ENCODE peak calls at places on chromosomes 12 and 14, in nine cellular contexts. S is cardiac fibroblast, V is tibial artery, B is GM23338, W is HCT116, J is tibial nerve, X is cardiac muscle cell, U is uterus, H is HL-60. I is an unnamed sample.

GRCh38 chr12:104136577-104136976 is 1.4 kb downstream of the NFYB start:
- DNase-seq in W (no peak), V (no peak), U (no peak), B (no peak), J (no peak), S (peak), H (no peak), X (no peak), I (no peak)

GRCh38 chr12:131862994-131863710 is 31.3 kb upstream of the ULK1 start:
- DNase-seq in X (no peak), J (no peak), V (no peak), H (peak), W (no peak), B (no peak), S (peak), U (no peak), I (peak)

GRCh38 chr12:7156259-7157197 is 26.4 kb downstream of the CLSTN3 start:
- DNase-seq in X (no peak), S (no peak), J (no peak), B (no peak), U (no peak), V (no peak), H (no peak), W (no peak), I (no peak)

GRCh38 chr12:11228268-11228879 is 41.1 kb downstream of the PRB3 start:
- DNase-seq in X (peak), S (peak), B (peak), H (peak), J (no peak), W (peak), U (no peak), V (no peak), I (peak)

GRCh38 chr14:49972840-49973239 is 80.0 kb downstream of the ARF6 start:
- DNase-seq in X (no peak), B (no peak), H (no peak), W (peak), U (peak), S (peak), J (no peak), V (peak), I (peak)

GRCh38 chr12:125983094-125983783 is 918.0 kb downstream of the AACS start:
- DNase-seq in J (peak), W (no peak), V (no peak), H (no peak), U (peak), S (no peak), B (peak), X (peak), I (peak)

GRCh38 chr14:106691601-106692291 is 1165.4 kb downstream of the TMEM121 start:
- DNase-seq in V (no peak), J (no peak), H (peak), S (no peak), B (peak), X (no peak), W (no peak), U (no peak), I (no peak)

GRCh38 chr12:89439946-89440345 is 84.7 kb downstream of the GALNT4 start:
- DNase-seq in J (no peak), U (no peak), V (no peak), S (peak), X (no peak), W (no peak), B (no peak), H (no peak), I (peak)

GRCh38 chr12:45192041-45192695 is 23.7 kb upstream of the ANO6 start:
- DNase-seq in X (no peak), H (no peak), U (no peak), W (peak), V (no peak), J (no peak), S (peak), B (no peak), I (peak)

GRCh38 chr14:55051165-55051425 is 352 bp upstream of the MAPK1IP1L start:
- DNase-seq in H (no peak), X (no peak), B (no peak), J (no peak), V (no peak), W (no peak), U (no peak), S (no peak), I (no peak)

GRCh38 chr12:6370994-6371754 is 4.2 kb downstream of the SCNN1A start:
- DNase-seq in U (peak), V (no peak), X (no peak), B (peak), W (peak), H (no peak), S (peak), J (no peak), I (peak)

GRCh38 chr12:30843211-30843610 is 83.3 kb upstream of the TSPAN11 start:
- DNase-seq in S (no peak), B (no peak), V (no peak), J (no peak), U (no peak), W (no peak), X (no peak), H (no peak), I (no peak)

GRCh38 chr14:34770901-34771300 is 56.5 kb upstream of the CFL2 start:
- DNase-seq in H (no peak), J (no peak), S (no peak), X (no peak), W (no peak), B (no peak), U (no peak), V (no peak), I (no peak)

GRCh38 chr12:98820005-98820404 is 174.9 kb downstream of the APAF1 start:
- DNase-seq in U (no peak), X (no peak), J (no peak), V (no peak), S (no peak), B (peak), W (no peak), H (no peak), I (no peak)

GRCh38 chr12:16513231-16513630 is 92.7 kb downstream of the LMO3 start:
- DNase-seq in X (no peak), B (no peak), W (no peak), H (no peak), S (no peak), J (no peak), V (no peak), U (no peak), I (no peak)

GRCh38 chr12:7045913-7046312 is 14.6 kb upstream of the C1S start:
- DNase-seq in W (no peak), X (no peak), V (no peak), S (no peak), H (no peak), B (no peak), J (no peak), U (no peak), I (no peak)

GRCh38 chr12:64006211-64006610 is 161.7 kb downstream of the SRGAP1 start:
- DNase-seq in B (no peak), W (no peak), X (peak), S (peak), J (no peak), U (no peak), H (no peak), V (no peak), I (peak)

GRCh38 chr12:82527165-82527780 is 159.4 kb upstream of the TMTC2 start:
- DNase-seq in V (no peak), B (peak), S (peak), X (peak), U (no peak), H (peak), W (peak), J (no peak), I (peak)

GRCh38 chr12:76037130-76038105 is 5.8 kb upstream of the PHLDA1 start:
- DNase-seq in W (no peak), J (no peak), U (peak), V (no peak), H (no peak), S (peak), X (peak), B (peak), I (peak)

GRCh38 chr12:107169200-107169599 is 75.9 kb upstream of the CRY1 start:
- DNase-seq in V (no peak), X (no peak), J (no peak), S (no peak), B (no peak), H (no peak), U (no peak), W (no peak), I (peak)

GRCh38 chr12:91098942-91099341 is 12.4 kb downstream of the LUM start:
- DNase-seq in S (peak), H (no peak), X (no peak), U (peak), B (no peak), J (no peak), W (peak), V (peak), I (peak)

GRCh38 chr12:106583578-106584103 is 837 bp downstream of the RFX4 start:
- DNase-seq in B (peak), U (no peak), J (no peak), H (no peak), W (no peak), S (peak), X (peak), V (no peak), I (peak)

GRCh38 chr14:103165323-103165722 is 42.1 kb downstream of the TNFAIP2 start:
- DNase-seq in U (no peak), H (no peak), J (no peak), B (no peak), X (no peak), W (no peak), S (no peak), V (no peak), I (no peak)

GRCh38 chr14:59695198-59695597 is 118.6 kb upstream of the CCDC175 start:
- DNase-seq in S (no peak), J (no peak), V (peak), U (no peak), W (no peak), B (no peak), X (no peak), H (no peak), I (peak)

GRCh38 chr14:56172571-56172971 is 54.4 kb downstream of the PELI2 start:
- DNase-seq in J (no peak), W (no peak), X (no peak), H (no peak), U (no peak), S (peak), V (no peak), B (no peak), I (peak)

GRCh38 chr14:44963775-44964380 is 1.9 kb downstream of the TOGARAM1 start:
- DNase-seq in J (no peak), W (no peak), H (no peak), S (no peak), X (no peak), U (no peak), B (peak), V (no peak), I (peak)

GRCh38 chr12:115375188-115375991 is 691.4 kb upstream of the TBX3 start:
- DNase-seq in W (no peak), V (no peak), S (peak), J (no peak), H (no peak), B (no peak), X (no peak), U (no peak), I (peak)

GRCh38 chr12:49546481-49546880 is 7.7 kb downstream of the KCNH3 start:
- DNase-seq in S (no peak), V (no peak), W (no peak), J (no peak), B (no peak), H (no peak), U (no peak), X (no peak), I (no peak)

GRCh38 chr14:104978774-104979691 is 859 bp upstream of the AHNAK2 start:
- DNase-seq in S (no peak), W (no peak), X (no peak), H (no peak), U (peak), V (no peak), J (no peak), B (no peak), I (no peak)
- H3K4me3 ChIP-seq in S (peak), W (no peak), X (peak), H (no peak), U (no peak), V (peak), J (peak), B (peak), I (peak)

DNA sequence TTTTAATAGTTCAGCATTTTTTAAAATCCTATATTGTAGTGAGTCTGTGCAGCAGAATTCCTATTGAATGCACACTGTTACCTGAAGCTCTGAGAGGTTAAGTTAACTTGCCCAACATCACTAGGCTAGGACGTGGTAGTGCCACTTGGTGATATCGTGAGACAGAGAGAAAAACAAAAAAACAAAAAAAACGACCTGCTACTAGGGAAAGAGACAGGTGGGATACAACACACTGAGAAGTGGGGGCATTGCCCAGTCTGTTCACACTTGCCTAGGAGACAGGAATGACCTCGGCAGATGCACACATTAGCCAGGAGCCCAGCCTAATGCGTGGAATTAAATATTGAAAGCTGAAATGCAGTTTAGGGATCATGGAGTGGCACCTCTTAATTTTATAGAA is 129.7 kb upstream of the CCND2 start:
- DNase-seq in W (peak), U (no peak), S (no peak), B (peak), V (no peak), J (no peak), X (no peak), H (no peak), I (no peak)
- TF ChIP-seq CTCF in W (peak), U (no peak), S (no peak), B (peak), V (no peak), J (no peak), X (no peak), H (no peak), I (no peak)

DNA sequence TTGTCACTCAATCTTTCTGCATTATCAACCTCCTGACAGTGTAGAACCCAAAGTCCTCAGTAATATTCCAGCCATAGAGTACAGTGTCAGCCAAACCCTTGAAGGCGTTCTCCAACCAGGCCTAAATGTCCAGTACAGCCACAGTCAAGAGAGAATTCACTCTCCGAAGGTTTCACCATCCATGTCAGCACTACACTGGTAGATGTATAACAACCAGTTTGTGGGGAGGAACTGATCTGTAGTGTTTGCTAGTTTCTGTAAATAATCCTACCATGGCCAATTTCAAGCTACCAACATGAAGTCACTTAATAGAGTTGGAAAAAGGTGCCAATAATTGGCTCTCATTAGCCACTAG is 456 bp upstream of the MDP1 start:
- DNase-seq in V (no peak), W (no peak), S (no peak), B (no peak), U (no peak), H (no peak), X (no peak), J (no peak), I (no peak)
- H3K4me3 ChIP-seq in V (peak), W (peak), S (peak), B (peak), U (peak), H (peak), X (no peak), J (peak), I (no peak)

GRCh38 chr12:124368421-124369032 is 73.6 kb downstream of the RFLNA start:
- DNase-seq in X (no peak), V (no peak), S (no peak), U (no peak), W (no peak), H (no peak), B (no peak), J (no peak), I (no peak)
- TF ChIP-seq CTCF in X (no peak), V (no peak), S (no peak), U (no peak), W (no peak), H (no peak), B (peak), J (no peak), I (no peak)

DNA sequence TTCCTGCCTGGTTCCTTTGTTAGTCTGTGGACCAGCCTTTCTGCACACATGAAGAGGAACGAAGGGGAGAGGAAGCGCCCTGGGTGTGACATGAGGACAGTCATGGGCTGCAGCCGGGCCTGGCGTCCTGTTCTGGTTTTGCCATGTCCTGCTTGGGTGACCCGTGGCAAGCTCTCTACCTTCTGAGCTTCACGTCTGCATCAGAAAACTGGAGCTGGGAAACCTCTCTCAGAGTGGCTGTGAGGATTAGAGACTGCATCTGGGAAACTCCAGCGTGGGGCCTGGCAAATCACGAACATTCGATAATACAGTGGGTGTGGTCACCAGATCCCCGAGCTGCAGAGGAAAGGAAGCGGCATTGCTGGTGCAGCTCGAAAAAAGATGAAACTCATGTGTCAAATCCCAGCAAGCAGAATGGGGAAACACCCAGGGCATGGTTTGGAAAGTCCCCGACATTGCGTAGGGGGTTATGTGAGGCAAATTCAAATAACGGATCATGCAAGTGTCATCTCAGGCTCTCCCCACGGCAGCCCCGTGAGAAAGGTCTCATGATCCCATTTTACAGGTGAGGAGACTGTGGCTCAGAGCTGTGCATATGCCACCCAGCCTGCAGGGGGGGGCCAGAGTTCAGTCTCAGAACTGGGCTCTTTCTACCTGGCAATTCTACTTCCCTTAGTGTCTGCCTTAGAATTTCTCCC is 98.2 kb upstream of the VRK1 start:
- DNase-seq in U (no peak), B (no peak), X (no peak), S (no peak), V (no peak), W (no peak), H (no peak), J (no peak), I (no peak)
- H3K4me3 ChIP-seq in U (no peak), B (no peak), X (no peak), S (no peak), V (no peak), W (no peak), H (no peak), J (no peak), I (no peak)

DNA sequence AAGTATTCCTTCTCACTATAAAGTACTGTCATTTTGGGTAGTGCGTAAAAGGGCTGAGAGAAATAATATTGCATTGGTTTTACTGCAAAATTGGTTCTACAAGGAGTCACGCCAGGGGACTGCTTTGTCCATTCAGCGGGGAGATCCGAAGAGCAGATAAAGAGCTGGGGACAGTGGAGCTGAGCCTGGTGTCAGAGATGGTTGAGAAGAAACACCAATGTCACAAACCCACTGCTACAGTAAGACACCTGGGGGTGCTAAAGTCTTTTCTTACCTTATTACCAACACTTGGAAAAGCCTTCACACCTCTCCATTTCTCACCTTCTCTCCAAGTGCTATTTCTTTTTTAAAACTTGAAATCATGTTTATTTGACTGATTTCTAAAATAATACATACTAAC is 14.1 kb downstream of the IL31 start:
- DNase-seq in H (no peak), J (no peak), U (no peak), W (no peak), S (no peak), B (peak), V (no peak), X (no peak), I (no peak)
- TF ChIP-seq CTCF in H (no peak), J (no peak), U (no peak), W (peak), S (no peak), B (peak), V (no peak), X (no peak), I (no peak)

DNA sequence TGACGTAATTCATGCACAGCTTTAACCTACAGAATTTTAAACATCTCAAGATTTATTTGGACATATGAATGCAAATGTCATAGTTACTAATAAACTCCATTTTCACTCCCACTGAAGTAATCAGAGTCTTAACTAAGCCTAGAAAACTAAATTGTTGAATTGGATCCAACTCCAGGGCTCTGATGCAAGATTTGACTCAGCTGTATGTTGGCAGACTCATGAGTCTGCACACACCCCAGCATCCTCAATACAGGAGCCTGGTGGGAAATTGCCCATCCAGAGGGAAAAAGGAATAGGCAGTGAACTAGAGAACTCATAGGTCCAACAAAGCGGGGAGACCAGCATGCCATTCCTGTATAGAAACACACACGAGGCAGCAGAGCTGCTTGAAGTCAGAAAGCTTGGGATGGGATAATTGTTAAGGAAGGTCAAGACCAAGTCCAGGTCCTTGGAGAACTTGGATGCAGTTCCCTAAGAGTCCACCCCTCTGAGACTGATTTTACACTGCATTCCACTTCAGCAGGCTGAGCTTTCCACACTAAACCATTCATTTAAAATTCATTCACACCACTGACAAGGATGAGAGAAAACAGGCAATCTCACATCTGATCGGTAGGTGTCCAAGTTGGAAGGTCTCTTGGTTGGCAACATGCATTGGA is 14.5 kb downstream of the TMTC1 start:
- DNase-seq in W (no peak), U (peak), X (no peak), S (peak), J (no peak), H (no peak), V (peak), B (no peak), I (peak)
- H3K4me3 ChIP-seq in W (no peak), U (no peak), X (no peak), S (no peak), J (no peak), H (no peak), V (no peak), B (no peak), I (no peak)

DNA sequence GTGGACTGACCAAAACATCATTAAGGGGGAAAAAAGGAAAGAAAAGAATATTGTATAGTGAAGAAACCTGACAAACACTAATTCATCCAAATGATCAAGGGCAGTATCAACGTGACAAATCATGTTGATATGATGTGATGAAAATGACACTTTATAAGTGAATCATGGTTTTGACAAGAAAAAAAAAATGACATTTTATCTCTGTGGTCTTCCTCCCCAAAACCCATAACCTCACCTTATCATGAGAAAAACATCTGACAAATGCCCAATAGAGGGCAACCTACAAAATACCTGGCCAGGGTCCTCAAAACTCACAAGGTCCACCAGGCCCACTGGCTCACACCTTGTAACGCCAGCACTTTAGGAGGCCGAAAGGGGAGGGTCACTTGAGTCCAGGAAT is 13.8 kb downstream of the TMED10 start:
- DNase-seq in H (no peak), W (no peak), J (no peak), U (no peak), S (no peak), V (no peak), B (peak), X (no peak), I (no peak)
- TF ChIP-seq CTCF in H (no peak), W (no peak), J (no peak), U (no peak), S (no peak), V (no peak), B (peak), X (no peak), I (no peak)